ENCODE peak calls at places on chromosome 1, in ten cellular contexts. K is B cell; H is mucosa of descending colon; F is right atrium auricular region; P is CD8-positive, alpha-beta T cell; S is neural progenitor cell; N is WTC11; M is AG09309; Z is astrocyte of the spinal cord; Q is lower leg skin. C is an unnamed sample.
A peak's percentile ranks its signal among the peaks of the same experiment; 100 is the strongest.

GRCh38 chr1:197918815-197919522 is 1.8 kb downstream of the LHX9 start:
- DNase-seq in K (no peak), H (no peak), F (no peak), P (no peak), S (peak; percentile 40), N (no peak), M (no peak), Z (no peak), Q (no peak), C (no peak)

GRCh38 chr1:201126832-201127754 is at the start of gene ASCL5:
- DNase-seq in K (no peak), H (peak; percentile 61), F (no peak), P (no peak), S (peak; percentile 46), N (peak; percentile 57), M (no peak), Z (peak; percentile 50), Q (no peak), C (no peak)

GRCh38 chr1:25797939-25798338 is 2.1 kb upstream of the SELENON start:
- DNase-seq in K (no peak), H (peak; percentile 65), F (no peak), P (no peak), S (peak; percentile 76), N (peak; percentile 81), M (no peak), Z (no peak), Q (no peak), C (peak; percentile 68)

GRCh38 chr1:119040906-119041305 is 52.8 kb upstream of the TBX15 start:
- DNase-seq in K (no peak), H (no peak), F (peak; percentile 81), P (no peak), S (no peak), N (no peak), M (peak; percentile 5), Z (no peak), Q (peak; percentile 47), C (no peak)

GRCh38 chr1:31549807-31550620 is 26.3 kb upstream of the TINAGL1 start:
- DNase-seq in K (no peak), H (no peak), F (no peak), P (no peak), S (no peak), N (no peak), M (no peak), Z (no peak), Q (no peak), C (no peak)

GRCh38 chr1:35280006-35280405 is 11.5 kb downstream of the ZMYM4 start:
- DNase-seq in K (no peak), H (no peak), F (no peak), P (no peak), S (no peak), N (no peak), M (no peak), Z (no peak), Q (no peak), C (no peak)

GRCh38 chr1:8941906-8942305 is 3.8 kb upstream of the CA6 start:
- DNase-seq in K (no peak), H (no peak), F (no peak), P (no peak), S (no peak), N (no peak), M (peak; percentile 16), Z (peak; percentile 81), Q (no peak), C (no peak)

GRCh38 chr1:203300441-203301330 is 4.6 kb upstream of the BTG2 start:
- DNase-seq in K (no peak), H (no peak), F (no peak), P (no peak), S (no peak), N (no peak), M (no peak), Z (no peak), Q (no peak), C (no peak)

GRCh38 chr1:207938016-207938415 is 27.1 kb upstream of the CD34 start:
- DNase-seq in K (no peak), H (no peak), F (no peak), P (no peak), S (no peak), N (no peak), M (no peak), Z (peak; percentile 65), Q (no peak), C (no peak)

GRCh38 chr1:11320153-11320936 is 47.3 kb downstream of the UBIAD1 start:
- DNase-seq in K (peak; percentile 70), H (no peak), F (no peak), P (no peak), S (peak; percentile 81), N (peak; percentile 91), M (no peak), Z (no peak), Q (no peak), C (peak; percentile 73)

GRCh38 chr1:165815725-165816124 is 11.7 kb upstream of the UCK2 start:
- DNase-seq in K (no peak), H (no peak), F (no peak), P (no peak), S (no peak), N (no peak), M (no peak), Z (peak; percentile 13), Q (no peak), C (no peak)

GRCh38 chr1:115182012-115182715 is 92.9 kb upstream of the TSPAN2 start:
- DNase-seq in K (no peak), H (no peak), F (no peak), P (no peak), S (no peak), N (no peak), M (no peak), Z (no peak), Q (no peak), C (no peak)

GRCh38 chr1:198892065-198892464 is 253.2 kb downstream of the PTPRC start:
- DNase-seq in K (no peak), H (no peak), F (no peak), P (no peak), S (no peak), N (no peak), M (no peak), Z (peak; percentile 63), Q (no peak), C (peak; percentile 9)

GRCh38 chr1:69475021-69475420 is 92.7 kb upstream of the LRRC7 start:
- DNase-seq in K (no peak), H (no peak), F (no peak), P (no peak), S (no peak), N (no peak), M (no peak), Z (no peak), Q (no peak), C (no peak)

GRCh38 chr1:23732363-23733224 is 10.7 kb upstream of the ELOA start:
- DNase-seq in K (no peak), H (no peak), F (no peak), P (no peak), S (no peak), N (no peak), M (no peak), Z (no peak), Q (no peak), C (no peak)

GRCh38 chr1:38095337-38096030 is 48.9 kb upstream of the POU3F1 start:
- DNase-seq in K (no peak), H (no peak), F (no peak), P (no peak), S (no peak), N (no peak), M (no peak), Z (no peak), Q (no peak), C (no peak)

GRCh38 chr1:203099760-203100159 is 13.9 kb upstream of the MYOG start:
- DNase-seq in K (no peak), H (no peak), F (peak; percentile 9), P (no peak), S (no peak), N (no peak), M (no peak), Z (no peak), Q (no peak), C (no peak)

GRCh38 chr1:35298464-35298863 is 30.0 kb downstream of the ZMYM4 start:
- DNase-seq in K (peak; percentile 32), H (no peak), F (no peak), P (no peak), S (peak; percentile 61), N (peak; percentile 28), M (no peak), Z (peak; percentile 46), Q (no peak), C (peak; percentile 43)

GRCh38 chr1:214192825-214193643 is 87.9 kb upstream of the SMYD2 start:
- DNase-seq in K (no peak), H (no peak), F (no peak), P (no peak), S (peak; percentile 65), N (no peak), M (no peak), Z (no peak), Q (no peak), C (no peak)

GRCh38 chr1:241608379-241609033 is 31.7 kb downstream of the CHML start:
- DNase-seq in K (no peak), H (no peak), F (no peak), P (no peak), S (no peak), N (no peak), M (peak; percentile 23), Z (peak; percentile 54), Q (no peak), C (no peak)

GRCh38 chr1:234509457-234510328 is 30.7 kb upstream of the TARBP1 start:
- DNase-seq in K (no peak), H (no peak), F (no peak), P (no peak), S (no peak), N (no peak), M (no peak), Z (no peak), Q (no peak), C (no peak)

GRCh38 chr1:159100589-159100988 is 24.0 kb upstream of the AIM2 start:
- DNase-seq in K (no peak), H (no peak), F (no peak), P (no peak), S (no peak), N (no peak), M (no peak), Z (no peak), Q (no peak), C (no peak)
- TF ChIP-seq CTCF in K (no peak), H (no peak), F (no peak), P (no peak), S (no peak), N (no peak), M (no peak), Z (no peak), Q (no peak), C (no peak)

GRCh38 chr1:221875004-221875330 is 133.1 kb upstream of the DUSP10 start:
- DNase-seq in K (no peak), H (no peak), F (no peak), P (no peak), S (no peak), N (no peak), M (no peak), Z (no peak), Q (no peak), C (no peak)
- TF ChIP-seq CTCF in K (no peak), H (no peak), F (no peak), P (no peak), S (no peak), N (no peak), M (no peak), Z (no peak), Q (no peak), C (no peak)

GRCh38 chr1:5973771-5974170 is 18.5 kb downstream of the NPHP4 start:
- DNase-seq in K (no peak), H (no peak), F (no peak), P (no peak), S (peak; percentile 41), N (peak; percentile 24), M (no peak), Z (peak; percentile 28), Q (no peak), C (no peak)
- TF ChIP-seq CTCF in K (no peak), H (no peak), F (no peak), P (no peak), S (no peak), N (no peak), M (peak; percentile 19), Z (peak; percentile 35), Q (no peak), C (no peak)

GRCh38 chr1:116203936-116204335 is 92.7 kb downstream of the MAB21L3 start:
- DNase-seq in K (no peak), H (no peak), F (no peak), P (no peak), S (no peak), N (no peak), M (no peak), Z (no peak), Q (no peak), C (no peak)
- TF ChIP-seq CTCF in K (no peak), H (no peak), F (no peak), P (no peak), S (no peak), N (no peak), M (no peak), Z (no peak), Q (no peak), C (no peak)